ENCODE peak calls at places on chromosomes 16 and 17, in nine cellular contexts. Z, E, Y, H, I, Q, D, W and V are unnamed samples.

GRCh38 chr17:73308017-73308823 is 3.6 kb downstream of the CDC42EP4 start:
- DNase-seq in I (no peak), Z (no peak), D (no peak), H (peak; percentile 65), W (peak; percentile 98), E (peak; percentile 55), Q (no peak), Y (no peak), V (peak; percentile 98)

GRCh38 chr17:75091855-75092327 is 4.1 kb downstream of the SLC16A5 start:
- DNase-seq in W (no peak), D (no peak), Z (no peak), Q (no peak), E (peak; percentile 70), H (no peak), Y (no peak), I (no peak), V (no peak)

GRCh38 chr16:47392114-47392513 is 68.7 kb downstream of the ITFG1 start:
- DNase-seq in I (no peak), H (no peak), Y (peak; percentile 25), Z (no peak), D (no peak), W (no peak), Q (no peak), E (no peak), V (no peak)

GRCh38 chr17:80219013-80219776 is 938 bp downstream of the SGSH start:
- DNase-seq in H (peak; percentile 78), Z (no peak), D (peak; percentile 96), E (peak; percentile 77), W (peak; percentile 64), I (peak; percentile 92), Y (peak; percentile 61), Q (peak; percentile 93), V (peak; percentile 11)

GRCh38 chr16:49484454-49484853 is 110.8 kb downstream of the C16orf78 start:
- DNase-seq in H (peak; percentile 84), I (peak; percentile 12), Y (peak; percentile 93), D (no peak), E (peak; percentile 89), W (peak; percentile 72), Q (no peak), Z (peak; percentile 74), V (peak; percentile 2)

GRCh38 chr17:49747632-49748031 is 16.3 kb downstream of the FAM117A start:
- DNase-seq in Q (no peak), D (no peak), W (peak; percentile 32), H (no peak), I (no peak), Y (no peak), E (no peak), Z (no peak), V (no peak)

GRCh38 chr16:17370233-17371013 is 100.3 kb downstream of the XYLT1 start:
- DNase-seq in D (no peak), E (no peak), I (no peak), Z (no peak), H (no peak), W (peak; percentile 32), Q (no peak), Y (no peak), V (no peak)

GRCh38 chr16:54193656-54194007 is 93.0 kb downstream of the IRX3 start:
- DNase-seq in Y (peak; percentile 73), Z (peak; percentile 84), W (peak; percentile 70), H (peak; percentile 70), Q (no peak), I (peak; percentile 27), E (peak; percentile 95), D (no peak), V (no peak)

GRCh38 chr16:88784856-88785105 is 239 bp downstream of the PIEZO1 start:
- DNase-seq in H (no peak), W (no peak), E (no peak), D (no peak), Z (no peak), Q (no peak), I (no peak), Y (no peak), V (no peak)

GRCh38 chr17:68456529-68457167 is 648 bp downstream of the WIPI1 start:
- DNase-seq in Q (no peak), E (peak; percentile 95), Y (no peak), H (peak; percentile 81), Z (no peak), W (peak; percentile 86), D (no peak), I (no peak), V (peak; percentile 49)

GRCh38 chr16:85690469-85691064 is 1.8 kb upstream of the GINS2 start:
- DNase-seq in W (no peak), Q (no peak), E (no peak), H (no peak), Z (no peak), I (no peak), D (no peak), Y (no peak), V (no peak)

GRCh38 chr17:76154292-76154691 is 13.2 kb upstream of the FOXJ1 start:
- DNase-seq in H (no peak), I (no peak), Y (no peak), Z (no peak), E (no peak), Q (no peak), D (no peak), W (no peak), V (no peak)

GRCh38 chr16:22721497-22722100 is 92.4 kb upstream of the HS3ST2 start:
- DNase-seq in Y (no peak), Q (no peak), Z (no peak), H (no peak), I (no peak), W (no peak), E (no peak), D (no peak), V (no peak)

GRCh38 chr16:67277999-67278772 is 1.1 kb upstream of the PLEKHG4 start:
- DNase-seq in D (no peak), E (no peak), H (peak; percentile 41), W (no peak), Q (no peak), I (no peak), Z (no peak), Y (no peak), V (no peak)

GRCh38 chr17:65220732-65221131 is 83.6 kb downstream of the RGS9 start:
- DNase-seq in I (no peak), Z (no peak), D (no peak), W (no peak), Y (no peak), Q (no peak), E (peak; percentile 86), H (no peak), V (no peak)

GRCh38 chr17:10793256-10793655 is 10.6 kb downstream of the TMEM238L start:
- DNase-seq in I (no peak), W (no peak), Z (no peak), D (no peak), Q (no peak), H (no peak), E (no peak), Y (no peak), V (no peak)

GRCh38 chr17:62062313-62062712 is 2.8 kb downstream of the MED13 start:
- DNase-seq in W (no peak), E (no peak), Z (no peak), I (no peak), Y (no peak), Q (no peak), H (no peak), D (no peak), V (peak; percentile 73)

GRCh38 chr16:66960270-66960669 is 796 bp upstream of the CES3 start:
- DNase-seq in Q (no peak), W (no peak), I (no peak), Y (no peak), H (no peak), Z (no peak), D (no peak), E (no peak), V (no peak)

GRCh38 chr17:76789235-76789788 is 51.4 kb downstream of the MFSD11 start:
- DNase-seq in W (peak; percentile 3), H (no peak), D (no peak), I (no peak), Z (no peak), Y (no peak), E (no peak), Q (no peak), V (no peak)

GRCh38 chr17:68600123-68600880 is 865 bp downstream of the FAM20A start:
- DNase-seq in I (no peak), D (no peak), Y (peak; percentile 14), Z (peak; percentile 72), E (peak; percentile 92), Q (no peak), W (peak; percentile 79), H (peak; percentile 50), V (no peak)

GRCh38 chr16:50808929-50809538 is 67.1 kb downstream of the CYLD start:
- DNase-seq in W (no peak), H (no peak), I (no peak), D (no peak), E (peak; percentile 61), Y (no peak), Z (no peak), Q (no peak), V (no peak)

GRCh38 chr17:39834017-39834416 is 30.1 kb downstream of the IKZF3 start:
- DNase-seq in H (no peak), Q (no peak), W (no peak), Y (no peak), E (no peak), I (no peak), Z (no peak), D (no peak), V (no peak)